ENCODE peak calls at places on chromosome 17, in seven cellular contexts. T, I, U, M, W, K and N are unnamed samples.

GRCh38 chr17:68004201-68004600 is 7.9 kb upstream of the C17orf58 start:
- DNase-seq in T (no peak), I (no peak), U (peak; percentile 22), M (no peak), W (no peak), K (no peak), N (no peak)

GRCh38 chr17:48791128-48792032 is 25.6 kb downstream of the TTLL6 start:
- DNase-seq in T (peak; percentile 71), I (peak; percentile 79), U (peak; percentile 93), M (peak; percentile 72), W (peak; percentile 65), K (peak; percentile 53), N (peak; percentile 86)

GRCh38 chr17:15738066-15738465 is 6.0 kb downstream of the TBC1D26 start:
- DNase-seq in T (no peak), I (no peak), U (no peak), M (no peak), W (no peak), K (no peak), N (no peak)

GRCh38 chr17:20935740-20936139 is 107.1 kb downstream of the USP22 start:
- DNase-seq in T (no peak), I (peak; percentile 75), U (no peak), M (no peak), W (no peak), K (no peak), N (no peak)

GRCh38 chr17:75476274-75476673 is 19.8 kb downstream of the TMEM94 start:
- DNase-seq in T (no peak), I (peak; percentile 39), U (no peak), M (no peak), W (peak; percentile 53), K (no peak), N (no peak)

GRCh38 chr17:77154187-77154586 is 13.4 kb downstream of the SEC14L1 start:
- DNase-seq in T (no peak), I (no peak), U (no peak), M (no peak), W (no peak), K (no peak), N (no peak)

GRCh38 chr17:67411396-67411795 is 34.3 kb downstream of the PITPNC1 start:
- DNase-seq in T (no peak), I (no peak), U (no peak), M (no peak), W (no peak), K (no peak), N (no peak)

GRCh38 chr17:6473128-6473767 is 29.0 kb downstream of the PIMREG start:
- DNase-seq in T (peak; percentile 81), I (peak; percentile 65), U (peak; percentile 95), M (peak; percentile 72), W (peak; percentile 61), K (peak; percentile 92), N (peak; percentile 83)

GRCh38 chr17:64747938-64748540 is 85.9 kb upstream of the SMURF2 start:
- DNase-seq in T (no peak), I (peak; percentile 83), U (no peak), M (no peak), W (no peak), K (no peak), N (no peak)

GRCh38 chr17:76515291-76515949 is 14.2 kb upstream of the RHBDF2 start:
- DNase-seq in T (peak; percentile 86), I (peak; percentile 97), U (no peak), M (peak; percentile 85), W (peak; percentile 85), K (no peak), N (peak; percentile 93)

GRCh38 chr17:42779942-42780815 is at the start of gene WNK4:
- DNase-seq in T (no peak), I (no peak), U (peak; percentile 79), M (no peak), W (no peak), K (peak; percentile 89), N (peak; percentile 57)

GRCh38 chr17:42720996-42721583 is 23.8 kb downstream of the EZH1 start:
- DNase-seq in T (no peak), I (peak; percentile 71), U (no peak), M (no peak), W (no peak), K (peak; percentile 75), N (no peak)

GRCh38 chr17:64074704-64075484 is 54.5 kb upstream of the ICAM2 start:
- DNase-seq in T (no peak), I (peak; percentile 83), U (no peak), M (peak; percentile 61), W (no peak), K (no peak), N (no peak)

GRCh38 chr17:49061524-49061943 is 64.3 kb downstream of the IGF2BP1 start:
- DNase-seq in T (no peak), I (peak; percentile 36), U (no peak), M (no peak), W (no peak), K (no peak), N (no peak)

GRCh38 chr17:1143573-1143972 is 36.2 kb downstream of the ABR start:
- DNase-seq in T (no peak), I (peak; percentile 34), U (no peak), M (no peak), W (no peak), K (peak; percentile 60), N (no peak)

GRCh38 chr17:41415833-41416335 is 8.5 kb downstream of the KRT37 start:
- DNase-seq in T (no peak), I (peak; percentile 55), U (no peak), M (no peak), W (peak; percentile 66), K (no peak), N (no peak)

GRCh38 chr17:21288581-21289017 is 4.1 kb downstream of the MAP2K3 start:
- DNase-seq in T (no peak), I (no peak), U (no peak), M (no peak), W (no peak), K (no peak), N (no peak)

GRCh38 chr17:78419970-78420820 is 41.7 kb downstream of the PGS1 start:
- DNase-seq in T (no peak), I (no peak), U (no peak), M (no peak), W (no peak), K (no peak), N (no peak)

GRCh38 chr17:78422872-78423588 is 44.6 kb downstream of the PGS1 start:
- DNase-seq in T (no peak), I (no peak), U (no peak), M (no peak), W (no peak), K (no peak), N (no peak)

GRCh38 chr17:78422267-78422605 is 43.8 kb downstream of the PGS1 start:
- DNase-seq in T (no peak), I (no peak), U (no peak), M (no peak), W (no peak), K (no peak), N (no peak)

GRCh38 chr17:78421534-78422266 is 43.3 kb downstream of the PGS1 start:
- DNase-seq in T (peak; percentile 86), I (peak; percentile 65), U (peak; percentile 92), M (peak; percentile 82), W (peak; percentile 79), K (peak; percentile 98), N (peak; percentile 88)

GRCh38 chr17:78421084-78421533 is 42.7 kb downstream of the PGS1 start:
- DNase-seq in T (no peak), I (no peak), U (no peak), M (no peak), W (no peak), K (no peak), N (no peak)
- TF ChIP-seq CTCF in T (no peak), I (no peak), U (no peak), M (no peak), W (no peak), K (no peak), N (no peak)

GRCh38 chr17:61401280-61402072 is 1.8 kb downstream of the TBX2 start:
- DNase-seq in T (peak; percentile 57), I (peak; percentile 54), U (peak; percentile 63), M (no peak), W (no peak), K (peak; percentile 73), N (no peak)

GRCh38 chr17:61400058-61400785 is 579 bp downstream of the TBX2 start:
- DNase-seq in T (peak; percentile 63), I (peak; percentile 40), U (peak; percentile 64), M (no peak), W (no peak), K (peak; percentile 85), N (peak; percentile 60)

GRCh38 chr17:61400786-61401279 is 1.2 kb downstream of the TBX2 start:
- DNase-seq in T (peak; percentile 64), I (no peak), U (no peak), M (no peak), W (no peak), K (peak; percentile 77), N (peak; percentile 58)

GRCh38 chr17:61402978-61403845 is 3.6 kb downstream of the TBX2 start:
- DNase-seq in T (peak; percentile 69), I (peak; percentile 66), U (peak; percentile 82), M (no peak), W (no peak), K (peak; percentile 34), N (no peak)

DNA sequence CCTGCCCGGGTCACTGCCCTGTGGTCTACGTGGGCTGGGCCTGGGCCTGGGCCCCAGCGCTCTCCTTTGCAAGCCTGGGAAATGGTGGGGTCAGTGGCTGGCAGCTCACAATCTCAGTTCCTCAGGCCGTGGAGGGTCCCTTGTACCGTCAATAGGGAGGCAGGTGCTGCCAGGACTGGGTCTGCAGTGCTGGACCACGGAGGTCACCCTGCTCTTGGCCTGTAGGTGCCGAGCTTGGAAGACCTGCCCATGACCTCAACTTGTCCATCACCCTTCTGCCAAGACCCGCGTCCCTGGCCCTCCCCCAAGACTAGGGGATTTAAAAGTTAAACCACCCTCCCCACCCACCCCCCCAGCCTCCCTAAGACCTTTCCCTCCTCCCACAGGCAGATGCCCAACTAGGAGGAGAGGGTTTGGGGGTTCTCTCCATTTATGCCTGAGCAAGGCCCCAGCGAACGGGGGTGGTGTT is 2.5 kb downstream of the TBX2 start:
- DNase-seq in T (peak; percentile 34), I (no peak), U (no peak), M (no peak), W (no peak), K (peak; percentile 67), N (peak; percentile 59)
- H3K27me3 ChIP-seq in T (peaks cover 65% of the 10 kb centered on the region), I (no peaks in the 10 kb centered on the region), U (peaks cover 91% of the 10 kb centered on the region), M (peaks cover 100% of the 10 kb centered on the region), W (peaks cover 14% of the 10 kb centered on the region), K (no peaks in the 10 kb centered on the region), N (peaks cover 95% of the 10 kb centered on the region)

DNA sequence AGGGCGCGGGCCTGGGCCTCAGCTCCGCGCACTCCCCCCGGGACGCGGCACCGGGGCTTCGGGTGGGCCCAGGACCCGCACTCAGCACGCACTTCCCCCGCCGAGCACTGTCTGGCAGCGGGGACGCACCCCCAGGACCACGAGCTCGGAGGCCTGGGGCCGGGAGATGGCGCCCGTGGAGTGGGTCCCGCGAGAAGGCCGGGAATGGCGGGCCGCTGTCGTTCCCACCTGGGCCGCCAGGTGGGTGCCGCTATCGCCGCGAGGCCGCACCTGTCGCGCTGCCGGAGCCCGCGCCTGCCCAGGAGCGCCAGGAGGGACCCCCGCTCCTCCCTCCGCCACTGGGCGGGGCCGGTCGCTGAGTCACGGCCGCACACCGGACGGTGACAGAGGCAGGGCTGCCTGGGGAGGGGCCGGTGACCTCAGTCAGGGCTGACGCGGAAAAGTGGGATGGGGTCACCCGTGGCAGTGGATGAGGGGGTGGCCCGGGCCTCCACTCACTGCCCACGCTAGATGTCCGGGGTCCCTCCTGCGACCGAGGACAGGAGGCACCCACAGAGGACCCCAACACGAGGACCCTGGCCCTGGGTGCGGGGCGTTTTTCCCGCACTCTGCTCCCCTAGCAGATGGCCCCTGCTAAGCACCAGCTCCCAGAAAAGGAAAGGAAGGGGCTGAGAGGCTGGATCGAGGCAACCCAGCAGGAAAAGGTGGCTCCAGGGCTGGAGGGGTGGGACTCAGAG is 6.9 kb upstream of the ACTG1 start:
- DNase-seq in T (peak; percentile 75), I (no peak), U (peak; percentile 82), M (peak; percentile 72), W (peak; percentile 47), K (no peak), N (no peak)
- TF ChIP-seq CTCF in T (peak; percentile 35), I (peak; percentile 31), U (peak; percentile 76), M (peak; percentile 32), W (peak; percentile 70), K (no peak), N (peak; percentile 40)

GRCh38 chr17:80316927-80317705 is 56.5 kb downstream of the RNF213 start:
- DNase-seq in T (peak; percentile 69), I (no peak), U (no peak), M (no peak), W (no peak), K (no peak), N (peak; percentile 87)
- H3K27me3 ChIP-seq in T (no peaks in the 10 kb centered on the region), I (no peaks in the 10 kb centered on the region), U (no peaks in the 10 kb centered on the region), M (no peaks in the 10 kb centered on the region), W (no peaks in the 10 kb centered on the region), K (no peaks in the 10 kb centered on the region), N (no peaks in the 10 kb centered on the region)